ENCODE peak calls at places on chromosomes 6 and 20, in six cellular contexts. V is choroid plexus epithelial cell; A is globus pallidus; D is stimulated activated CD4-positive, alpha-beta T cell treated with anti-CD3 and anti-CD28 coated beads, Interleukin-1b, Interleukin-23, amount 100 ng/mL, for 1 hour; N is HCEC 1CT; L is AG10803. P is an unnamed sample.

GRCh38 chr20:62571667-62572344 is 70.5 kb upstream of the SLCO4A1 start:
- DNase-seq in D (no peak), N (no peak), A (no peak), L (no peak), V (no peak), P (no peak)

GRCh38 chr6:19759117-19759880 is 77.9 kb upstream of the ID4 start:
- DNase-seq in L (peak), A (no peak), V (peak), D (no peak), N (peak), P (no peak)

GRCh38 chr20:32240220-32240619 is 32.5 kb downstream of the POFUT1 start:
- DNase-seq in L (no peak), N (no peak), V (no peak), D (no peak), A (no peak), P (no peak)

GRCh38 chr6:168294901-168295300 is 24.7 kb downstream of the DACT2 start:
- DNase-seq in A (no peak), D (no peak), N (no peak), L (no peak), V (no peak), P (no peak)

GRCh38 chr6:77180367-77180766 is 282.9 kb downstream of the HTR1B start:
- DNase-seq in L (no peak), V (peak), D (no peak), N (peak), A (no peak), P (no peak)

GRCh38 chr6:111631930-111632460 is 26.3 kb upstream of the TRAF3IP2 start:
- DNase-seq in L (peak), A (no peak), N (no peak), V (no peak), D (no peak), P (no peak)

GRCh38 chr6:44036196-44036595 is 91.1 kb downstream of the MRPL14 start:
- DNase-seq in D (no peak), N (peak), A (no peak), V (no peak), L (peak), P (no peak)

GRCh38 chr6:169832247-169832948 is 81.0 kb downstream of the ERMARD start:
- DNase-seq in D (no peak), N (no peak), L (no peak), A (no peak), V (peak), P (no peak)

GRCh38 chr6:166662690-166663089 is 35.6 kb upstream of the RPS6KA2 start:
- DNase-seq in L (no peak), A (no peak), D (no peak), N (no peak), V (no peak), P (no peak)

GRCh38 chr20:62318411-62319345 is 15.9 kb downstream of the ADRM1 start:
- DNase-seq in L (no peak), V (peak), N (no peak), D (no peak), A (no peak), P (no peak)

GRCh38 chr6:63814459-63814858 is 178.9 kb downstream of the PHF3 start:
- DNase-seq in D (no peak), N (no peak), L (no peak), V (peak), A (no peak), P (no peak)

GRCh38 chr6:112202639-112203341 is 51.6 kb downstream of the LAMA4 start:
- DNase-seq in A (no peak), D (no peak), V (peak), L (peak), N (peak), P (no peak)

GRCh38 chr6:148934534-148934933 is 187.7 kb downstream of the UST start:
- DNase-seq in N (peak), V (peak), D (no peak), L (peak), A (peak), P (no peak)

GRCh38 chr6:83114164-83114563 is 46.7 kb downstream of the DOP1A start:
- DNase-seq in V (peak), D (no peak), A (no peak), L (no peak), N (peak), P (no peak)

GRCh38 chr6:122734529-122735203 is 44.9 kb upstream of the FABP7 start:
- DNase-seq in N (no peak), L (no peak), A (no peak), D (no peak), V (no peak), P (no peak)

GRCh38 chr6:110352603-110353303 is 5.4 kb downstream of the METTL24 start:
- DNase-seq in A (no peak), V (peak), L (peak), N (no peak), D (no peak), P (no peak)

GRCh38 chr20:23002276-23002675 is 32.8 kb upstream of the SSTR4 start:
- DNase-seq in A (no peak), L (no peak), V (no peak), N (no peak), D (no peak), P (no peak)

GRCh38 chr20:23436681-23437080 is 2.8 kb upstream of the CSTL1 start:
- DNase-seq in D (no peak), L (no peak), V (peak), N (no peak), A (no peak), P (no peak)

GRCh38 chr20:32535953-32536823 is 48.9 kb downstream of the NOL4L start:
- DNase-seq in D (peak), A (peak), N (no peak), V (no peak), L (no peak), P (peak)

GRCh38 chr6:35573495-35574110 is 60.9 kb upstream of the TULP1 start:
- DNase-seq in V (peak), A (no peak), N (no peak), L (no peak), D (no peak), P (no peak)

GRCh38 chr6:6218246-6219085 is 102.0 kb downstream of the F13A1 start:
- DNase-seq in L (peak), D (no peak), N (no peak), A (no peak), V (no peak), P (no peak)

GRCh38 chr6:53761036-53761435 is 33.8 kb upstream of the LRRC1 start:
- DNase-seq in N (peak), L (no peak), A (no peak), D (no peak), V (no peak), P (no peak)